ENCODE peak calls at places on chromosomes 11 and 22, in eight cellular contexts. R is colonic mucosa, E is prostate gland, D is Peyer's patch, Y is IMR-90, U is PC-9, N is GM23338, S is Caco-2. H is an unnamed sample. For H3K36me3, the result is how much of the 10 kb centered on the place peaks cover.

GRCh38 chr11:67298786-67299185 is 4.5 kb upstream of the SSH3 start:
- DNase-seq in R (no peak), E (no peak), D (no peak), Y (no peak), U (no peak), N (no peak), S (no peak), H (no peak)

GRCh38 chr11:57493507-57494503 is 21.7 kb downstream of the SLC43A1 start:
- DNase-seq in R (peak), E (peak), D (peak), Y (peak), U (peak), N (peak), S (peak), H (no peak)

GRCh38 chr22:19691721-19692341 is 22.5 kb upstream of the SEPTIN5 start:
- DNase-seq in R (no peak), E (no peak), D (no peak), Y (peak), U (peak), N (peak), S (no peak), H (no peak)

GRCh38 chr22:50483977-50484853 is 2.4 kb upstream of the MIOX start:
- DNase-seq in R (peak), E (no peak), D (peak), Y (no peak), U (no peak), N (no peak), S (no peak), H (no peak)

GRCh38 chr22:49295851-49296560 is 531.7 kb downstream of the BRD1 start:
- DNase-seq in R (no peak), E (no peak), D (peak), Y (no peak), U (no peak), N (no peak), S (no peak), H (no peak)

GRCh38 chr11:76023408-76024068 is 182.8 kb downstream of the WNT11 start:
- DNase-seq in R (no peak), E (no peak), D (no peak), Y (no peak), U (no peak), N (no peak), S (no peak), H (no peak)

GRCh38 chr11:78420796-78421209 is 3.2 kb upstream of the GAB2 start:
- DNase-seq in R (no peak), E (no peak), D (peak), Y (peak), U (no peak), N (no peak), S (no peak), H (peak)

GRCh38 chr11:74015919-74016684 is 7.2 kb upstream of the UCP3 start:
- DNase-seq in R (no peak), E (no peak), D (no peak), Y (no peak), U (no peak), N (no peak), S (no peak), H (no peak)

GRCh38 chr11:74397531-74398243 is 546 bp downstream of the PGM2L1 start:
- DNase-seq in R (peak), E (peak), D (peak), Y (peak), U (peak), N (peak), S (no peak), H (peak)

DNA sequence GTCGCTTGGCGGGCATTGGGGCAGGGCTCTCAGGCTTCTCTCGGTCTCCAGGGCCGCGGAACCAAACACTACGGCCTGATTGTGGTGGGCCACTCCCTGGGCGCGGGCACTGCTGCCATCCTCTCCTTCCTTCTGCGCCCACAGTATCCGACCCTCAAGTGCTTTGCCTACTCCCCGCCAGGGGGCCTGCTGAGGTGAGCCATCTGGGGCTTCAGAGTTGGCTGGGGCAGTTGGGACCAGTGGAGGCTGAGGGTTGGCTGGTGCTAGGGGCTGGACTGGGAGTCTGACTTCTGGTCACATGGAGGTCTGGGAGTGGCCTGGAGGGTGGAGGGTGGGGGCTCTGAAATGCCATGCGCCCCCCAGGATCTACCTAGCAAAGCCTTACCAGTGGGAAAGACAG is 15.3 kb upstream of the MYRF start:
- DNase-seq in R (no peak), E (no peak), D (no peak), Y (no peak), U (no peak), N (peak), S (no peak), H (no peak)
- TF ChIP-seq CTCF in R (no peak), E (no peak), D (no peak), Y (no peak), U (no peak), N (no peak), S (no peak), H (peak)

GRCh38 chr11:134118016-134118415 is 49.1 kb downstream of the JAM3 start:
- DNase-seq in R (no peak), E (no peak), D (no peak), Y (no peak), U (no peak), N (no peak), S (no peak), H (no peak)

GRCh38 chr11:134119094-134119493 is 50.2 kb downstream of the JAM3 start:
- DNase-seq in R (no peak), E (no peak), D (no peak), Y (peak), U (no peak), N (no peak), S (no peak), H (no peak)

GRCh38 chr11:134120921-134121526 is 52.2 kb downstream of the JAM3 start:
- DNase-seq in R (no peak), E (no peak), D (no peak), Y (peak), U (no peak), N (no peak), S (no peak), H (no peak)

GRCh38 chr11:134116210-134116609 is 47.3 kb downstream of the JAM3 start:
- DNase-seq in R (no peak), E (no peak), D (no peak), Y (no peak), U (no peak), N (no peak), S (no peak), H (no peak)

DNA sequence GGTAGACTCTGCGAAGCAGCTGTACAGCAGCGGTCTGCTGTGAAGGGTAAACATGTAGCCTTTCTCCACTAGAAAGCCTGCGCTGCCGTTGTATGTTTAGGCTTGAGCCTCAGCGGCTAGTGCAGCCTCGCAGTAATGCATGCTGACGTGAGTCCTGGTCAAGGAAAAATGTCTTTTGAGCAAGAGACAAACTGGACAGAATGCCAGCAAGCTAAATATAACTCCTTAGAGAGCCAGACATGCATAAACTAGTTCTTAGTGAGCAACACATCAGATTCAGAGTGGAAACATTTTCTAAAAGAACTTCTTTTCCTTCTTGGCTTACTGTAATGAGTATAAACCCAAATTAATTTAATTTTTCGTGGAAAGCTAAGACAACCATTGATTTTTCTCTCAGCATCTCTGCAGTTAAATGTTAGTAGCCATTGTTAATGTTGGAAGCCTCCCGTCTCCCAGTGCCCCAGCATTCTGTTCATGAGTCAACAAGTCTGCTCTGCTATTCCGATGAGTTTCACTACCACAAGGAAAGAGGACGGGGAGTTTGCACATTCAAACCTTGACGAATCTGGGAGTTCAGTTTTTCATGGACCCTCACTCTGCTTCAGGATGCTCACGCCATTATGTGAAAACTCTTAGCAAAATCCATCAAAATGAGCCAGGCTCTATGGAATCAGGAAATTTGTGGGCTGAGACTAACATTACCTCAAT is 51.4 kb downstream of the JAM3 start:
- DNase-seq in R (peak), E (peak), D (no peak), Y (peak), U (no peak), N (no peak), S (no peak), H (no peak)
- H3K4me3 ChIP-seq in R (no peak), E (no peak), D (no peak), Y (peak), U (no peak), N (no peak), S (no peak), H (no peak)

GRCh38 chr11:62145261-62145871 is 21.6 kb downstream of the INCENP start:
- DNase-seq in R (peak), E (no peak), D (peak), Y (no peak), U (no peak), N (no peak), S (no peak), H (no peak)
- H3K36me3 ChIP-seq in R (under half), E (under half), D (half or more), Y (half or more), U (under half), N (under half), S (under half), H (half or more)

GRCh38 chr22:39620924-39621690 is 50.6 kb downstream of the CACNA1I start:
- DNase-seq in R (no peak), E (no peak), D (no peak), Y (no peak), U (no peak), N (no peak), S (no peak), H (no peak)

GRCh38 chr22:39624501-39624821 is 53.9 kb downstream of the CACNA1I start:
- DNase-seq in R (no peak), E (no peak), D (no peak), Y (no peak), U (no peak), N (peak), S (no peak), H (no peak)

GRCh38 chr22:39621826-39622225 is 51.3 kb downstream of the CACNA1I start:
- DNase-seq in R (no peak), E (no peak), D (no peak), Y (no peak), U (no peak), N (no peak), S (no peak), H (no peak)

GRCh38 chr22:39623603-39624500 is 53.3 kb downstream of the CACNA1I start:
- DNase-seq in R (no peak), E (no peak), D (no peak), Y (no peak), U (no peak), N (no peak), S (no peak), H (no peak)

DNA sequence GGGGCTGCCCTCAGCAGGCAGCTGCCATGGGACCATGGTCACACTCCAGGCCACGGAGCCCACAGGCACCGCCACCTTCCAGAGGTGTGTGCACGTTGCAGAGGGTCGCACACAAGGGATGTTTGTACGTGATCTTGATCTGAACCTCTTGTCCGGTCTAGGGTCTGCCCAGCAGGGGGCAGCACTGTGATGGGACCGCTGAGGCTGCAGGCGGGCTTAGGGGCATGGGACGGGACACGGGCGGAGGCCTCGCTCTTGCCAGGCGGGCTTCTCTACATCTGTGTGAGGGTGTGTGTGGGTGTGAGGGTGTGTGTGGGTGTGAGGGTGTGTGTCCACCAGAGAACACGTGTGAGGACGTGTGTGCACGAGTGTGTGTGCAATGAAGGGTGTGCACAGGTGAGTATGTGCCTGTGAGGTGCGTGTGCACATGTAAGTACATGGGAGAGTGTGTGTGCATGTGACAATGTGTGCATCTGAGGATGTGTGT is 52.4 kb downstream of the CACNA1I start:
- DNase-seq in R (peak), E (no peak), D (peak), Y (peak), U (no peak), N (peak), S (no peak), H (peak)
- TF ChIP-seq CTCF in R (peak), E (no peak), D (peak), Y (peak), U (peak), N (peak), S (peak), H (peak)

GRCh38 chr11:90803781-90804180 is 580.9 kb upstream of the CHORDC1 start:
- DNase-seq in R (no peak), E (no peak), D (no peak), Y (no peak), U (no peak), N (no peak), S (no peak), H (no peak)
- H3K4me3 ChIP-seq in R (no peak), E (no peak), D (no peak), Y (no peak), U (no peak), N (no peak), S (no peak), H (no peak)

H was measured in GM06990.